ENCODE peak calls at places on chromosomes 16 and 17, in eight cellular contexts. D is IMR-90, P is A549, A is stomach, S is Peyer's patch, J is NB4, C is body of pancreas, K is esophagus muscularis mucosa. G is an unnamed sample.

GRCh38 chr16:13594798-13595197 is 325.2 kb upstream of the ERCC4 start:
- DNase-seq in D (no peak), P (no peak), A (no peak), S (no peak), J (no peak), C (no peak), K (no peak), G (no peak)

GRCh38 chr16:17951273-17951845 is 385.2 kb downstream of the NPIPA8 start:
- DNase-seq in D (no peak), P (no peak), A (no peak), S (no peak), J (no peak), C (no peak), K (no peak), G (no peak)

GRCh38 chr17:32536736-32537646 is 50.2 kb downstream of the CDK5R1 start:
- DNase-seq in D (peak; percentile 44), P (no peak), A (no peak), S (no peak), J (no peak), C (no peak), K (no peak), G (no peak)

GRCh38 chr17:48052956-48053757 is 5.0 kb downstream of the NFE2L1 start:
- DNase-seq in D (peak; percentile 40), P (no peak), A (peak; percentile 39), S (no peak), J (no peak), C (peak; percentile 75), K (no peak), G (no peak)

GRCh38 chr16:88814144-88814502 is 2.4 kb upstream of the APRT start:
- DNase-seq in D (no peak), P (no peak), A (no peak), S (no peak), J (no peak), C (no peak), K (no peak), G (no peak)

GRCh38 chr17:36534117-36534880 is at the start of gene MYO19:
- DNase-seq in D (peak; percentile 44), P (peak; percentile 93), A (peak; percentile 72), S (peak; percentile 87), J (peak; percentile 81), C (peak; percentile 73), K (no peak), G (peak; percentile 50)

GRCh38 chr16:8493885-8494487 is 96.3 kb downstream of the TMEM114 start:
- DNase-seq in D (no peak), P (no peak), A (no peak), S (no peak), J (peak; percentile 2), C (no peak), K (no peak), G (no peak)

GRCh38 chr17:31318298-31319190 is 2.9 kb downstream of the EVI2A start:
- DNase-seq in D (peak; percentile 85), P (no peak), A (peak; percentile 35), S (no peak), J (peak; percentile 90), C (peak; percentile 34), K (no peak), G (no peak)

GRCh38 chr17:1331708-1332107 is 52.2 kb downstream of the TRARG1 start:
- DNase-seq in D (no peak), P (no peak), A (no peak), S (no peak), J (no peak), C (no peak), K (no peak), G (no peak)

GRCh38 chr16:47060596-47060995 is 83.1 kb downstream of the NETO2 start:
- DNase-seq in D (no peak), P (no peak), A (no peak), S (no peak), J (no peak), C (no peak), K (no peak), G (no peak)

GRCh38 chr16:57277586-57277985 is 6.9 kb downstream of the PLLP start:
- DNase-seq in D (peak; percentile 60), P (peak; percentile 58), A (no peak), S (peak; percentile 53), J (peak; percentile 75), C (no peak), K (no peak), G (peak; percentile 91)

GRCh38 chr16:70611785-70612303 is 34.5 kb upstream of the IL34 start:
- DNase-seq in D (no peak), P (no peak), A (no peak), S (no peak), J (no peak), C (no peak), K (no peak), G (no peak)

GRCh38 chr17:17237026-17237799 is at the start of gene FLCN:
- DNase-seq in D (peak; percentile 85), P (peak; percentile 92), A (peak; percentile 91), S (peak; percentile 93), J (peak; percentile 89), C (peak; percentile 83), K (peak; percentile 98), G (peak; percentile 92)

GRCh38 chr17:4580291-4580690 is 4.0 kb upstream of the SMTNL2 start:
- DNase-seq in D (no peak), P (no peak), A (no peak), S (no peak), J (no peak), C (no peak), K (no peak), G (no peak)

GRCh38 chr17:63685021-63685420 is 14.9 kb downstream of the LIMD2 start:
- DNase-seq in D (no peak), P (no peak), A (no peak), S (peak; percentile 3), J (no peak), C (no peak), K (no peak), G (no peak)

GRCh38 chr17:37643118-37643766 is at the start of gene DDX52:
- DNase-seq in D (peak; percentile 85), P (peak; percentile 97), A (peak; percentile 96), S (peak; percentile 94), J (peak; percentile 92), C (peak; percentile 97), K (peak; percentile 97), G (peak; percentile 73)
- TF ChIP-seq POLR2A in D (peak; percentile 80), P (peak; percentile 89), A (no peak), S (no peak), J (peak; percentile 87), C (peak; percentile 75), K (no peak), G (peak; percentile 88)

GRCh38 chr17:12229315-12229714 is 208.6 kb downstream of the MAP2K4 start:
- DNase-seq in D (no peak), P (no peak), A (no peak), S (no peak), J (no peak), C (no peak), K (no peak), G (no peak)

GRCh38 chr17:12231027-12231682 is 210.5 kb downstream of the MAP2K4 start:
- DNase-seq in D (peak; percentile 75), P (peak; percentile 13), A (no peak), S (no peak), J (no peak), C (no peak), K (no peak), G (no peak)

GRCh38 chr17:12230411-12230810 is 209.7 kb downstream of the MAP2K4 start:
- DNase-seq in D (peak; percentile 53), P (no peak), A (no peak), S (no peak), J (no peak), C (no peak), K (no peak), G (no peak)

GRCh38 chr17:12222392-12222791 is 201.7 kb downstream of the MAP2K4 start:
- DNase-seq in D (no peak), P (no peak), A (no peak), S (no peak), J (no peak), C (no peak), K (no peak), G (no peak)

DNA sequence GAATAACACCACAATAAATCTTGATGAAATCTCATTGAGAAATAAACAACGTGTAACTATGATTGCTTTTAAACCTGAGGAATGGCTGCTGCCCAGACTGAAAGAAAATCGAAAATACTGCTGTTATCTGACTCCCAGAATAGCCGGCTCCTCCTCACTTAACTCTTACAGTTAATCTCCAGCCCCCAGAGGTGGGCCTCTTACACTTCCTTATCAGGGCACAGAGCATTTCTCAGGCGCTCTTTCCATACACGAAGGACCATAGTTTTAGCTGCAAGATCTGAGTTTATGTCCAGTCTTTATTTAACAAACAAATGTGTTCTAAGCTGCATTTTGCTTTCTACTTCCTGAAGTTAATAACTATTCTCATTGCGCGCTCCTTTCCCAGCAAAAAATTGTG is 206.9 kb downstream of the MAP2K4 start:
- DNase-seq in D (no peak), P (no peak), A (no peak), S (no peak), J (no peak), C (no peak), K (no peak), G (no peak)
- TF ChIP-seq POLR2A in D (no peak), P (no peak), A (no peak), S (no peak), J (no peak), C (no peak), K (no peak), G (no peak)

GRCh38 chr16:30379165-30379783 is 3.1 kb downstream of the SEPTIN1 start:
- DNase-seq in D (no peak), P (no peak), A (no peak), S (no peak), J (no peak), C (no peak), K (no peak), G (no peak)

GRCh38 chr16:30377050-30377811 is 2.6 kb downstream of the MYL11 start:
- DNase-seq in D (no peak), P (no peak), A (no peak), S (peak; percentile 57), J (no peak), C (no peak), K (no peak), G (no peak)

GRCh38 chr16:30376508-30376907 is 1.9 kb downstream of the MYL11 start:
- DNase-seq in D (no peak), P (no peak), A (no peak), S (no peak), J (no peak), C (no peak), K (no peak), G (no peak)

GRCh38 chr16:30378236-30379164 is 3.9 kb downstream of the SEPTIN1 start:
- DNase-seq in D (peak; percentile 94), P (peak; percentile 93), A (peak; percentile 99), S (peak; percentile 99), J (peak; percentile 98), C (peak; percentile 99), K (peak; percentile 100), G (peak; percentile 92)

DNA sequence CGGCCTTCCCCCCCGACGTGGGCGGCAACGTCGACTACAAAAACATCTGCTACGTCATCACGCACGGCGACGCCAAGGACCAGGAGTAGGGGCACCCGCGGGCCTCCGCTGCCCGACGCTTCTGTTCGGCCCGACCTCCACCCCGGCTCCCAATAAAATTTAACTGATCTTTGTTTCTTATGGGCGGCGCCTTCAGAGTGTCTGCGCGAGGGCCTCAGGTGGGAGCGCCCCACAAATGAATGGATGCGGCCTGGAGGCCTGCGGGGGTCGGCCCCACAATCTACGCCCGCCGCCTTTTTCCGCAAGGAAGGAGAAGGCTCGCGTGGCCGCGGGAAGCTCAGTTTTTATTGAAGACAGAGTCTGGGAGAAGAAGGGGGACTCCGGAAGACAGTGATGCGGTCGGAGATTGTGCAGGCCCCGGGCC is 3.2 kb downstream of the MYL11 start:
- DNase-seq in D (peak; percentile 85), P (peak; percentile 93), A (peak; percentile 94), S (peak; percentile 91), J (peak; percentile 97), C (peak; percentile 87), K (peak; percentile 98), G (peak; percentile 72)
- TF ChIP-seq POLR2A in D (peak; percentile 85), P (no peak), A (peak; percentile 4), S (peak; percentile 38), J (peak; percentile 69), C (peak; percentile 80), K (peak; percentile 70), G (peak; percentile 53)

GRCh38 chr17:49229805-49230600 is 584 bp downstream of the PHOSPHO1 start:
- DNase-seq in D (no peak), P (no peak), A (no peak), S (no peak), J (no peak), C (no peak), K (no peak), G (no peak)
- TF ChIP-seq POLR2A in D (no peak), P (no peak), A (no peak), S (no peak), J (no peak), C (no peak), K (no peak), G (no peak)

G was measured in H54.